ENCODE peak calls at places on chromosome 6, in four cellular contexts. One of them, this sample, is unnamed.
A peak's percentile ranks its signal among the peaks of the same experiment; 100 is the strongest.

GRCh38 chr6:166989427-166990034 is 9.7 kb upstream of the CEP43 start:
- DNase-seq in GM12878: no peak
- DNase-seq in K562: peak; percentile 26
- DNase-seq in HepG2: peak; percentile 47
- DNase-seq in this sample: peak; percentile 16

GRCh38 chr6:128053109-128053508 is 152.3 kb upstream of the THEMIS start:
- DNase-seq in K562: no peak
- DNase-seq in HepG2: no peak
- DNase-seq in GM12878: no peak
- DNase-seq in this sample: no peak

GRCh38 chr6:6697620-6698019 is 109.1 kb downstream of the LY86 start:
- DNase-seq in HepG2: no peak
- DNase-seq in GM12878: no peak
- DNase-seq in K562: no peak
- DNase-seq in this sample: no peak

GRCh38 chr6:81977488-81977887 is 225.0 kb upstream of the TENT5A start:
- DNase-seq in HepG2: no peak
- DNase-seq in GM12878: no peak
- DNase-seq in K562: no peak
- DNase-seq in this sample: no peak

GRCh38 chr6:28446818-28447511 is 3.7 kb upstream of the ZSCAN23 start:
- DNase-seq in HepG2: no peak
- DNase-seq in GM12878: no peak
- DNase-seq in K562: no peak
- DNase-seq in this sample: peak; percentile 47

GRCh38 chr6:31178143-31179041 is 7.9 kb upstream of the POU5F1 start:
- DNase-seq in K562: no peak
- DNase-seq in HepG2: no peak
- DNase-seq in GM12878: no peak
- DNase-seq in this sample: no peak

GRCh38 chr6:18242062-18242851 is 22.1 kb downstream of the DEK start:
- DNase-seq in GM12878: no peak
- DNase-seq in K562: no peak
- DNase-seq in HepG2: peak; percentile 62
- DNase-seq in this sample: no peak

GRCh38 chr6:136326038-136326561 is 36.5 kb upstream of the BCLAF1 start:
- DNase-seq in K562: no peak
- DNase-seq in HepG2: peak; percentile 18
- DNase-seq in GM12878: no peak
- DNase-seq in this sample: no peak

GRCh38 chr6:2943564-2943955 is 27.8 kb downstream of the SERPINB6 start:
- DNase-seq in K562: no peak
- DNase-seq in HepG2: no peak
- DNase-seq in GM12878: no peak
- DNase-seq in this sample: no peak

GRCh38 chr6:169326067-169326799 is 72.6 kb upstream of the THBS2 start:
- DNase-seq in HepG2: peak; percentile 54
- DNase-seq in GM12878: no peak
- DNase-seq in K562: no peak
- DNase-seq in this sample: peak; percentile 75

GRCh38 chr6:3520541-3521220 is 63.8 kb upstream of the SLC22A23 start:
- DNase-seq in HepG2: no peak
- DNase-seq in GM12878: no peak
- DNase-seq in K562: no peak
- DNase-seq in this sample: no peak

GRCh38 chr6:76764057-76764456 is 691.6 kb upstream of the IMPG1 start:
- DNase-seq in GM12878: no peak
- DNase-seq in K562: no peak
- DNase-seq in HepG2: no peak
- DNase-seq in this sample: no peak

GRCh38 chr6:64012351-64013060 is 376.9 kb downstream of the PHF3 start:
- DNase-seq in GM12878: no peak
- DNase-seq in HepG2: peak; percentile 61
- DNase-seq in K562: no peak
- DNase-seq in this sample: peak; percentile 31

GRCh38 chr6:168527451-168528210 is 86.6 kb downstream of the SMOC2 start:
- DNase-seq in HepG2: no peak
- DNase-seq in K562: no peak
- DNase-seq in GM12878: no peak
- DNase-seq in this sample: no peak

GRCh38 chr6:148649454-148649963 is 97.3 kb upstream of the UST start:
- DNase-seq in GM12878: no peak
- DNase-seq in K562: no peak
- DNase-seq in HepG2: no peak
- DNase-seq in this sample: no peak

GRCh38 chr6:18088419-18089296 is 33.8 kb downstream of the NHLRC1 start:
- DNase-seq in GM12878: no peak
- DNase-seq in HepG2: no peak
- DNase-seq in K562: no peak
- DNase-seq in this sample: no peak

GRCh38 chr6:8435093-8435844 is at the start of gene SLC35B3:
- DNase-seq in GM12878: peak; percentile 69
- DNase-seq in K562: peak; percentile 97
- DNase-seq in HepG2: peak; percentile 92
- DNase-seq in this sample: peak; percentile 96

GRCh38 chr6:89563866-89564265 is 74.7 kb downstream of the LYRM2 start:
- DNase-seq in K562: no peak
- DNase-seq in HepG2: no peak
- DNase-seq in GM12878: no peak
- DNase-seq in this sample: no peak

GRCh38 chr6:104413767-104414166 is 446.0 kb downstream of the HACE1 start:
- DNase-seq in K562: peak; percentile 29
- DNase-seq in HepG2: no peak
- DNase-seq in GM12878: no peak
- DNase-seq in this sample: no peak

GRCh38 chr6:127300411-127300810 is 33.7 kb downstream of the RNF146 start:
- DNase-seq in GM12878: no peak
- DNase-seq in K562: no peak
- DNase-seq in HepG2: no peak
- DNase-seq in this sample: no peak

GRCh38 chr6:5359413-5359812 is 98.1 kb downstream of the FARS2 start:
- DNase-seq in K562: no peak
- DNase-seq in HepG2: no peak
- DNase-seq in GM12878: no peak
- DNase-seq in this sample: no peak

GRCh38 chr6:165056292-165056691 is 253.1 kb downstream of the C6orf118 start:
- DNase-seq in K562: no peak
- DNase-seq in GM12878: no peak
- DNase-seq in HepG2: no peak
- DNase-seq in this sample: no peak

GRCh38 chr6:123838612-123839279 is 35.1 kb downstream of the NKAIN2 start:
- DNase-seq in HepG2: no peak
- DNase-seq in K562: no peak
- DNase-seq in GM12878: no peak
- DNase-seq in this sample: no peak

GRCh38 chr6:135568366-135568765 is 70.8 kb upstream of the AHI1 start:
- DNase-seq in HepG2: no peak
- DNase-seq in GM12878: peak; percentile 7
- DNase-seq in K562: peak; percentile 15
- DNase-seq in this sample: no peak

GRCh38 chr6:39276379-39276995 is 37.7 kb downstream of the KCNK17 start:
- DNase-seq in K562: no peak
- DNase-seq in HepG2: no peak
- DNase-seq in GM12878: no peak
- DNase-seq in this sample: no peak

GRCh38 chr6:225121-225721 is 67.1 kb upstream of the DUSP22 start:
- DNase-seq in HepG2: no peak
- DNase-seq in GM12878: peak; percentile 72
- DNase-seq in K562: no peak
- DNase-seq in this sample: no peak

GRCh38 chr6:150720774-150721233 is 121.1 kb downstream of the PLEKHG1 start:
- DNase-seq in K562: no peak
- DNase-seq in HepG2: no peak
- DNase-seq in GM12878: peak; percentile 94
- DNase-seq in this sample: no peak

GRCh38 chr6:7836371-7837026 is 74.1 kb downstream of the TXNDC5 start:
- DNase-seq in GM12878: no peak
- DNase-seq in HepG2: peak; percentile 23
- DNase-seq in K562: no peak
- DNase-seq in this sample: no peak

GRCh38 chr6:30447237-30447636 is 42.1 kb upstream of the HLA-E start:
- DNase-seq in HepG2: peak; percentile 47
- DNase-seq in K562: no peak
- DNase-seq in GM12878: no peak
- DNase-seq in this sample: peak; percentile 75

GRCh38 chr6:72418495-72418894 is 203.4 kb upstream of the KCNQ5 start:
- DNase-seq in K562: no peak
- DNase-seq in HepG2: no peak
- DNase-seq in GM12878: no peak
- DNase-seq in this sample: no peak

GRCh38 chr6:159307246-159307790 is 138.1 kb downstream of the FNDC1 start:
- DNase-seq in K562: no peak
- DNase-seq in GM12878: no peak
- DNase-seq in HepG2: no peak
- DNase-seq in this sample: no peak

GRCh38 chr6:26175428-26176181 is 88.4 kb downstream of the HFE start:
- DNase-seq in HepG2: peak; percentile 72
- DNase-seq in GM12878: no peak
- DNase-seq in K562: peak; percentile 74
- DNase-seq in this sample: peak; percentile 46

GRCh38 chr6:132443206-132443605 is 41.9 kb upstream of the MOXD1 start:
- DNase-seq in GM12878: no peak
- DNase-seq in K562: no peak
- DNase-seq in HepG2: no peak
- DNase-seq in this sample: no peak

GRCh38 chr6:120938876-120939231 is 395.4 kb downstream of the TBC1D32 start:
- DNase-seq in HepG2: no peak
- DNase-seq in GM12878: peak; percentile 60
- DNase-seq in K562: no peak
- DNase-seq in this sample: no peak

GRCh38 chr6:46719099-46719498 is 16.1 kb downstream of the PLA2G7 start:
- DNase-seq in HepG2: no peak
- DNase-seq in K562: no peak
- DNase-seq in GM12878: no peak
- DNase-seq in this sample: no peak

GRCh38 chr6:64691069-64691468 is 1016.0 kb downstream of the EYS start:
- DNase-seq in HepG2: no peak
- DNase-seq in K562: no peak
- DNase-seq in GM12878: no peak
- DNase-seq in this sample: no peak

GRCh38 chr6:78744144-78744543 is 123.2 kb upstream of the IRAK1BP1 start:
- DNase-seq in HepG2: no peak
- DNase-seq in GM12878: no peak
- DNase-seq in K562: no peak
- DNase-seq in this sample: no peak

GRCh38 chr6:78749326-78749725 is 118.0 kb upstream of the IRAK1BP1 start:
- DNase-seq in K562: no peak
- DNase-seq in GM12878: no peak
- DNase-seq in HepG2: no peak
- DNase-seq in this sample: no peak

GRCh38 chr6:78746457-78746856 is 120.9 kb upstream of the IRAK1BP1 start:
- DNase-seq in GM12878: no peak
- DNase-seq in K562: no peak
- DNase-seq in HepG2: no peak
- DNase-seq in this sample: no peak
- TF ChIP-seq SP1 in GM12878: no peak
- TF ChIP-seq SP1 in K562: no peak
- TF ChIP-seq SP1 in HepG2: no peak
- TF ChIP-seq SP1 in this sample: no peak

DNA sequence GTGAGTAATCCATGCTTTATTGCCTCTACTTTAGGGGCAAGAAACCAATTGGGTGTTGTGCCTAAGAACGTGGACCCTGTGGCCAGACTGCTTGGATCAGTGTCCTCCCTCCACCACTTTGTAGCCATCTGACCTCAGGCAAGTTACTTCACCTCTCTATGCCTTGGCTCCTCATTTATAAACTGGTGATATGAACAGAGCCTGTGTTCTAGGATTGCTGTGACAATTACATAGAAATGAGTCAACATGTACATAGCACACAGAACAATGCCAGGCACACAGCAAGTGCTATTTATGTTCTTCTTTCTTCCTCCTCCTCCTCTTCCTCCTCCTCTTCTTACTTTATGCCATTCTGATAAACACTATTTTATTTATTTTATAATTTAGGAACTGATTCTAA is 339.4 kb downstream of the CD83 start:
- DNase-seq in K562: no peak
- DNase-seq in HepG2: no peak
- DNase-seq in GM12878: no peak
- DNase-seq in this sample: no peak
- TF ChIP-seq CREM in K562: no peak
- TF ChIP-seq CREM in HepG2: no peak
- TF ChIP-seq CREM in GM12878: no peak
- TF ChIP-seq CREM in this sample: no peak

GRCh38 chr6:152673233-152673632 is 24.5 kb upstream of the MYCT1 start:
- DNase-seq in HepG2: no peak
- DNase-seq in K562: no peak
- DNase-seq in GM12878: no peak
- DNase-seq in this sample: no peak

GRCh38 chr6:152671146-152671545 is 26.6 kb upstream of the MYCT1 start:
- DNase-seq in K562: no peak
- DNase-seq in HepG2: no peak
- DNase-seq in GM12878: no peak
- DNase-seq in this sample: no peak

GRCh38 chr6:152669894-152670293 is 27.8 kb upstream of the MYCT1 start:
- DNase-seq in GM12878: no peak
- DNase-seq in K562: no peak
- DNase-seq in HepG2: peak; percentile 5
- DNase-seq in this sample: no peak
- TF ChIP-seq SP1 in GM12878: no peak
- TF ChIP-seq SP1 in K562: no peak
- TF ChIP-seq SP1 in HepG2: no peak
- TF ChIP-seq SP1 in this sample: no peak

GRCh38 chr6:12324096-12324495 is 33.9 kb downstream of the EDN1 start:
- DNase-seq in HepG2: peak; percentile 99
- DNase-seq in GM12878: no peak
- DNase-seq in K562: no peak
- DNase-seq in this sample: no peak
- TF ChIP-seq CREM in HepG2: no peak
- TF ChIP-seq CREM in GM12878: no peak
- TF ChIP-seq CREM in K562: no peak
- TF ChIP-seq CREM in this sample: no peak

GRCh38 chr6:69866351-69867074 is at the start of gene COL19A1:
- DNase-seq in HepG2: no peak
- DNase-seq in GM12878: peak; percentile 76
- DNase-seq in K562: no peak
- DNase-seq in this sample: peak; percentile 52

GRCh38 chr6:69871107-69871506 is 4.8 kb downstream of the COL19A1 start:
- DNase-seq in HepG2: no peak
- DNase-seq in K562: no peak
- DNase-seq in GM12878: no peak
- DNase-seq in this sample: no peak

GRCh38 chr6:69868252-69868804 is 2.0 kb downstream of the COL19A1 start:
- DNase-seq in GM12878: no peak
- DNase-seq in K562: no peak
- DNase-seq in HepG2: no peak
- DNase-seq in this sample: no peak

GRCh38 chr6:69867075-69867911 is 937 bp downstream of the COL19A1 start:
- DNase-seq in K562: peak; percentile 36
- DNase-seq in GM12878: no peak
- DNase-seq in HepG2: peak; percentile 12
- DNase-seq in this sample: peak; percentile 68

GRCh38 chr6:69868961-69869360 is 2.6 kb downstream of the COL19A1 start:
- DNase-seq in K562: no peak
- DNase-seq in GM12878: no peak
- DNase-seq in HepG2: no peak
- DNase-seq in this sample: no peak
- TF ChIP-seq SP1 in K562: no peak
- TF ChIP-seq SP1 in GM12878: no peak
- TF ChIP-seq SP1 in HepG2: no peak
- TF ChIP-seq SP1 in this sample: no peak

GRCh38 chr6:147279423-147279822 is 75.2 kb downstream of the STXBP5 start:
- DNase-seq in HepG2: no peak
- DNase-seq in GM12878: no peak
- DNase-seq in K562: no peak
- DNase-seq in this sample: no peak
- TF ChIP-seq CREM in HepG2: no peak
- TF ChIP-seq CREM in GM12878: no peak
- TF ChIP-seq CREM in K562: no peak
- TF ChIP-seq CREM in this sample: no peak